ENCODE peak calls at places on chromosome 19, in seven cellular contexts. One of them, this sample, is unnamed.

GRCh38 chr19:54137913-54138776 is 583 bp downstream of the CNOT3 start:
- DNase-seq in RWPE1: no peak
- DNase-seq in upper lobe of left lung: peak; percentile 89
- DNase-seq in stomach: no peak
- DNase-seq in lower leg skin: no peak
- DNase-seq in fibroblast of the aortic adventitia: no peak
- DNase-seq in WTC11: no peak
- DNase-seq in this sample: no peak

GRCh38 chr19:6509118-6509971 is 7.2 kb upstream of the TUBB4A start:
- DNase-seq in RWPE1: no peak
- DNase-seq in upper lobe of left lung: no peak
- DNase-seq in WTC11: no peak
- DNase-seq in lower leg skin: peak; percentile 50
- DNase-seq in fibroblast of the aortic adventitia: no peak
- DNase-seq in stomach: peak; percentile 63
- DNase-seq in this sample: no peak

GRCh38 chr19:399370-399769 is 9.6 kb downstream of the C2CD4C start:
- DNase-seq in upper lobe of left lung: no peak
- DNase-seq in lower leg skin: no peak
- DNase-seq in WTC11: no peak
- DNase-seq in fibroblast of the aortic adventitia: no peak
- DNase-seq in RWPE1: no peak
- DNase-seq in stomach: no peak
- DNase-seq in this sample: peak; percentile 14

GRCh38 chr19:48190288-48191284 is 20.1 kb downstream of the ZSWIM9 start:
- DNase-seq in stomach: peak; percentile 61
- DNase-seq in RWPE1: peak; percentile 79
- DNase-seq in fibroblast of the aortic adventitia: no peak
- DNase-seq in upper lobe of left lung: no peak
- DNase-seq in lower leg skin: no peak
- DNase-seq in WTC11: peak; percentile 88
- DNase-seq in this sample: peak; percentile 38

GRCh38 chr19:41746593-41747227 is 8.6 kb upstream of the CEACAM6 start:
- DNase-seq in lower leg skin: no peak
- DNase-seq in upper lobe of left lung: no peak
- DNase-seq in RWPE1: peak; percentile 57
- DNase-seq in stomach: peak; percentile 73
- DNase-seq in WTC11: peak; percentile 67
- DNase-seq in fibroblast of the aortic adventitia: peak; percentile 57
- DNase-seq in this sample: no peak

GRCh38 chr19:3046621-3047306 is 15.5 kb downstream of the TLE5 start:
- DNase-seq in stomach: no peak
- DNase-seq in fibroblast of the aortic adventitia: no peak
- DNase-seq in RWPE1: no peak
- DNase-seq in upper lobe of left lung: peak; percentile 88
- DNase-seq in WTC11: no peak
- DNase-seq in lower leg skin: no peak
- DNase-seq in this sample: no peak

GRCh38 chr19:2631213-2631821 is 71.2 kb downstream of the GNG7 start:
- DNase-seq in upper lobe of left lung: no peak
- DNase-seq in lower leg skin: no peak
- DNase-seq in stomach: no peak
- DNase-seq in WTC11: no peak
- DNase-seq in fibroblast of the aortic adventitia: peak; percentile 27
- DNase-seq in RWPE1: no peak
- DNase-seq in this sample: no peak

GRCh38 chr19:6115992-6116391 is 5.7 kb upstream of the RFX2 start:
- DNase-seq in RWPE1: no peak
- DNase-seq in lower leg skin: no peak
- DNase-seq in fibroblast of the aortic adventitia: no peak
- DNase-seq in stomach: no peak
- DNase-seq in WTC11: no peak
- DNase-seq in upper lobe of left lung: no peak
- DNase-seq in this sample: no peak

GRCh38 chr19:3687774-3688706 is 12.2 kb downstream of the PIP5K1C start:
- DNase-seq in upper lobe of left lung: peak; percentile 87
- DNase-seq in RWPE1: no peak
- DNase-seq in fibroblast of the aortic adventitia: no peak
- DNase-seq in lower leg skin: no peak
- DNase-seq in stomach: peak; percentile 67
- DNase-seq in WTC11: peak; percentile 65
- DNase-seq in this sample: no peak

GRCh38 chr19:3813473-3814392 is 27.6 kb upstream of the MATK start:
- DNase-seq in upper lobe of left lung: no peak
- DNase-seq in fibroblast of the aortic adventitia: no peak
- DNase-seq in WTC11: no peak
- DNase-seq in stomach: no peak
- DNase-seq in RWPE1: no peak
- DNase-seq in lower leg skin: no peak
- DNase-seq in this sample: no peak

GRCh38 chr19:5130371-5131030 is 161.6 kb downstream of the KDM4B start:
- DNase-seq in WTC11: no peak
- DNase-seq in RWPE1: no peak
- DNase-seq in stomach: no peak
- DNase-seq in upper lobe of left lung: peak; percentile 65
- DNase-seq in fibroblast of the aortic adventitia: no peak
- DNase-seq in lower leg skin: no peak
- DNase-seq in this sample: no peak

DNA sequence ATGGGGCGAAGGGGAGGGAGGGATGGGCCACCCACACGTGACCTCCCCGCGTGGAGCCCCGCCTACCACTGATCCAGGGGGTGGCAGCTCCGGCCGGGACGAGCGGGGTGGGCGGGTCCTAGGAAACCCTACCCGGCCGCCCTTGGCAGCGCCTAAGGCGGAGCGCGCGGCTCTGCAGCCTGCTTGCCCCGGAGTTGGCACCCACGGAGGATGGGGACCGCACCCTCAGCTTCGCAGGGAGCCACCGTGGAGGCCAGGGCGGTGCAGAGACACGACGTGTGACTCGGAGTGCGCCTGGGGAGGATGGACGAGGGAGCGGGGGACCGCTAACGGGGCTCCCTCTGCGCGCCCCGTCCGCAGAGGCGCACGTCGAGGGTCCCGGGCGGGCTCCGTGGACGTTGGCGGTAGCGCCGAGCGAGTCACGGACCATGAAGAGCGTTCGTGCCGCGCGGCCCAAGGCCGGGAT is at the start of gene RGS9BP:
- DNase-seq in upper lobe of left lung: peak; percentile 94
- DNase-seq in fibroblast of the aortic adventitia: peak; percentile 65
- DNase-seq in WTC11: peak; percentile 65
- DNase-seq in lower leg skin: peak; percentile 75
- DNase-seq in RWPE1: peak; percentile 70
- DNase-seq in stomach: peak; percentile 83
- DNase-seq in this sample: no peak
- TF ChIP-seq CTCF in upper lobe of left lung: no peak
- TF ChIP-seq CTCF in fibroblast of the aortic adventitia: no peak
- TF ChIP-seq CTCF in WTC11: no peak
- TF ChIP-seq CTCF in lower leg skin: no peak
- TF ChIP-seq CTCF in RWPE1: no peak
- TF ChIP-seq CTCF in stomach: no peak
- TF ChIP-seq CTCF in this sample: no peak

GRCh38 chr19:56155124-56155687 is 14.1 kb downstream of the ZNF444 start:
- DNase-seq in RWPE1: no peak
- DNase-seq in lower leg skin: no peak
- DNase-seq in stomach: no peak
- DNase-seq in upper lobe of left lung: peak; percentile 54
- DNase-seq in fibroblast of the aortic adventitia: no peak
- DNase-seq in WTC11: peak; percentile 78
- DNase-seq in this sample: no peak
- TF ChIP-seq CTCF in RWPE1: no peak
- TF ChIP-seq CTCF in lower leg skin: no peak
- TF ChIP-seq CTCF in stomach: no peak
- TF ChIP-seq CTCF in upper lobe of left lung: peak; percentile 33
- TF ChIP-seq CTCF in fibroblast of the aortic adventitia: peak; percentile 28
- TF ChIP-seq CTCF in WTC11: peak; percentile 70
- TF ChIP-seq CTCF in this sample: peak; percentile 20

GRCh38 chr19:49758292-49758691 is 4.8 kb downstream of the TSKS start:
- DNase-seq in stomach: no peak
- DNase-seq in WTC11: no peak
- DNase-seq in fibroblast of the aortic adventitia: peak; percentile 69
- DNase-seq in upper lobe of left lung: no peak
- DNase-seq in lower leg skin: no peak
- DNase-seq in RWPE1: peak; percentile 23
- DNase-seq in this sample: no peak
- TF ChIP-seq CTCF in stomach: no peak
- TF ChIP-seq CTCF in WTC11: no peak
- TF ChIP-seq CTCF in fibroblast of the aortic adventitia: no peak
- TF ChIP-seq CTCF in upper lobe of left lung: no peak
- TF ChIP-seq CTCF in lower leg skin: no peak
- TF ChIP-seq CTCF in RWPE1: no peak
- TF ChIP-seq CTCF in this sample: no peak

GRCh38 chr19:28581468-28581770 is 631.5 kb downstream of the UQCRFS1 start:
- DNase-seq in upper lobe of left lung: no peak
- DNase-seq in stomach: no peak
- DNase-seq in fibroblast of the aortic adventitia: no peak
- DNase-seq in WTC11: no peak
- DNase-seq in lower leg skin: no peak
- DNase-seq in RWPE1: no peak
- DNase-seq in this sample: no peak
- TF ChIP-seq CTCF in upper lobe of left lung: no peak
- TF ChIP-seq CTCF in stomach: no peak
- TF ChIP-seq CTCF in fibroblast of the aortic adventitia: no peak
- TF ChIP-seq CTCF in WTC11: no peak
- TF ChIP-seq CTCF in lower leg skin: no peak
- TF ChIP-seq CTCF in RWPE1: no peak
- TF ChIP-seq CTCF in this sample: no peak

GRCh38 chr19:23384858-23385257 is 10.4 kb downstream of the ZNF91 start:
- DNase-seq in RWPE1: no peak
- DNase-seq in stomach: no peak
- DNase-seq in fibroblast of the aortic adventitia: no peak
- DNase-seq in upper lobe of left lung: no peak
- DNase-seq in lower leg skin: no peak
- DNase-seq in WTC11: no peak
- DNase-seq in this sample: no peak

GRCh38 chr19:23384166-23384565 is 11.1 kb downstream of the ZNF91 start:
- DNase-seq in WTC11: no peak
- DNase-seq in upper lobe of left lung: peak; percentile 57
- DNase-seq in lower leg skin: no peak
- DNase-seq in fibroblast of the aortic adventitia: no peak
- DNase-seq in RWPE1: no peak
- DNase-seq in stomach: no peak
- DNase-seq in this sample: no peak

GRCh38 chr19:23382955-23383354 is 12.3 kb downstream of the ZNF91 start:
- DNase-seq in fibroblast of the aortic adventitia: no peak
- DNase-seq in stomach: no peak
- DNase-seq in upper lobe of left lung: no peak
- DNase-seq in RWPE1: no peak
- DNase-seq in WTC11: no peak
- DNase-seq in lower leg skin: no peak
- DNase-seq in this sample: no peak

GRCh38 chr19:23378948-23379347 is 16.3 kb downstream of the ZNF91 start:
- DNase-seq in RWPE1: no peak
- DNase-seq in WTC11: no peak
- DNase-seq in stomach: no peak
- DNase-seq in lower leg skin: no peak
- DNase-seq in fibroblast of the aortic adventitia: no peak
- DNase-seq in upper lobe of left lung: no peak
- DNase-seq in this sample: no peak

DNA sequence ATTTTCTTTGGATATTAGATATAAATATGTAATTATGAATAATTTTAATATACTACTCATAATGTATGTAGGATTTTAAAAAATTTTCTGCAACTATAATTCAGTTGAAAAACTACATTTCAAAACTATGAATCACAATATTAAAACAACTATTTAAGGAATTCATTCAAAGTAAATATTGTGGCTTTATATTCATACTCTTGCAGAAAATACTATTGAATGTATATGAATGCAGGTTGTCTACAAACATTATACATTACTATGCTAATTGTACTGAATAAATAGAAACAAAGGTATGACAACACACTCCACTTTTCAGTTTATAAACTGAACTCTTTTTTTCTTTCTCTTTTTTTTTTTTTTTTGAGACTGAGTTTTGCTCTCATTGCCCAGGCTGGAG is 14.2 kb downstream of the ZNF91 start:
- DNase-seq in WTC11: no peak
- DNase-seq in fibroblast of the aortic adventitia: no peak
- DNase-seq in upper lobe of left lung: no peak
- DNase-seq in lower leg skin: no peak
- DNase-seq in RWPE1: no peak
- DNase-seq in stomach: no peak
- DNase-seq in this sample: no peak
- TF ChIP-seq CTCF in WTC11: no peak
- TF ChIP-seq CTCF in fibroblast of the aortic adventitia: no peak
- TF ChIP-seq CTCF in upper lobe of left lung: no peak
- TF ChIP-seq CTCF in lower leg skin: no peak
- TF ChIP-seq CTCF in RWPE1: no peak
- TF ChIP-seq CTCF in stomach: no peak
- TF ChIP-seq CTCF in this sample: no peak

DNA sequence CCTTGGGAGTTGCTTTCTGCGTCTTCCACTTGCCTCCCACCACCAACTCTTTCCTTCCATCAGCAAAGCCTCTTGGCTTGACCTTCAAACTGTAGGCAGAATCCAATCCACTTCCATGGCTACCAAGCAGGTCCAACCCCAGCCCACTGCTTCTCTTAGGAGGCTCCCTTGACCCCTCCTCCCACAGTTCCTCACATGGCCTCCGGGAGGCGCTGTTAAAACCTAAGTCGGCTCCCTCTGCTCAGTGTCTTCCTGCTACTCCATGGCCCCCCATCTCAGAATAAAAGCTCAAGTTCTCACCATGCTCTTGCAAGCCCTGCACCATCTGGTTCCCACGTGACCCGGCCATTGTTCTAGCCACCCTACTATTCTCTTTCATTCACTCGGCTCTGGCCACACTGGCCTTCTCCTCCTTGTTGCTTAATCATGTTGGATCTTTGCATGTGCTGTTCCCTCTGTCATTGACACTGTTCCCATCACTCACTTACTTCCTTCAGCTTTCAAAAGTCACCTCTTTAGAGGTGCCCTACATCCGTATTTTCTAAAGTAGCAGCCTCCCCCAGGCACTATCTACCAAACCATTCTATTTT is 7.5 kb downstream of the IZUMO2 start:
- DNase-seq in RWPE1: no peak
- DNase-seq in fibroblast of the aortic adventitia: no peak
- DNase-seq in upper lobe of left lung: no peak
- DNase-seq in stomach: no peak
- DNase-seq in lower leg skin: no peak
- DNase-seq in WTC11: peak; percentile 68
- DNase-seq in this sample: no peak
- TF ChIP-seq CTCF in RWPE1: no peak
- TF ChIP-seq CTCF in fibroblast of the aortic adventitia: no peak
- TF ChIP-seq CTCF in upper lobe of left lung: no peak
- TF ChIP-seq CTCF in stomach: no peak
- TF ChIP-seq CTCF in lower leg skin: no peak
- TF ChIP-seq CTCF in WTC11: peak; percentile 76
- TF ChIP-seq CTCF in this sample: peak; percentile 21

DNA sequence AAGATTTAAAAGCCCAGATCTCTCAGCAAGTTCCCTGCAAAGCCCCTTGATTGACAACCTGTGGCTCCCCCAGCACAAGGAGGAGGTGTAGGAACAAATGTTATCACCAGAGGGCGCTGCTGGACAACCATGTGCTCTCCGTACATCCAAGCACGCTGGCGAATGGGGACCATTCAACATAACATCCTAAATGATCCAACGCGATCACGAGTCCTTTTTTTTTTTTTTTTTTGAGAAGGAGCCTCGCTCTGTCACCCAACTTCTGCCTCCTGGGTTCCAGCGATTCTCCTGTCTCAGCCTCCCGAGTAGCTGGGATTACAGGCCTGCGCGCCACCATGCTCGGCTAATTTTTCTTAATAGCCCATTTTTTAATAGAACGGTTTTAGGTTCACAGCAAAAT is 52.0 kb downstream of the NWD1 start:
- DNase-seq in WTC11: peak; percentile 90
- DNase-seq in fibroblast of the aortic adventitia: peak; percentile 88
- DNase-seq in upper lobe of left lung: no peak
- DNase-seq in RWPE1: peak; percentile 87
- DNase-seq in lower leg skin: peak; percentile 79
- DNase-seq in stomach: peak; percentile 83
- DNase-seq in this sample: peak; percentile 63
- TF ChIP-seq CTCF in WTC11: peak; percentile 82
- TF ChIP-seq CTCF in fibroblast of the aortic adventitia: peak; percentile 86
- TF ChIP-seq CTCF in upper lobe of left lung: peak; percentile 79
- TF ChIP-seq CTCF in RWPE1: peak; percentile 93
- TF ChIP-seq CTCF in lower leg skin: no peak
- TF ChIP-seq CTCF in stomach: no peak
- TF ChIP-seq CTCF in this sample: peak; percentile 81

This sample was measured in mesothelial cell of epicardium.